ENCODE peak calls at places on chromosome 9, in nine cellular contexts. D, L, E, O, F, Q, R, J and U are unnamed samples.

GRCh38 chr9:34985311-34985899 is 4.1 kb upstream of the DNAJB5 start:
- DNase-seq in D (no peak), L (peak; percentile 49), E (peak; percentile 71), R (peak; percentile 87), O (peak; percentile 63), F (peak; percentile 70), Q (peak; percentile 77), J (peak; percentile 78), U (peak; percentile 82)

GRCh38 chr9:128408963-128409431 is 11.7 kb upstream of the CERCAM start:
- DNase-seq in L (no peak), J (no peak), R (no peak), O (no peak), Q (no peak), D (no peak), E (no peak), F (no peak), U (no peak)

GRCh38 chr9:125630436-125630835 is 76.6 kb downstream of the MAPKAP1 start:
- DNase-seq in O (no peak), L (no peak), Q (peak; percentile 22), E (no peak), J (no peak), R (no peak), D (no peak), F (peak; percentile 84), U (no peak)

GRCh38 chr9:138048184-138048583 is 170.6 kb downstream of the CACNA1B start:
- DNase-seq in E (no peak), F (no peak), O (no peak), R (peak; percentile 41), L (peak; percentile 44), Q (no peak), D (no peak), J (no peak), U (no peak)

GRCh38 chr9:86734762-86735161 is 212.5 kb downstream of the GAS1 start:
- DNase-seq in F (no peak), J (no peak), Q (peak; percentile 89), D (no peak), L (no peak), O (peak; percentile 83), E (no peak), R (no peak), U (peak; percentile 89)

GRCh38 chr9:103530934-103531333 is 535.8 kb downstream of the CYLC2 start:
- DNase-seq in O (no peak), F (no peak), R (peak; percentile 46), D (no peak), J (no peak), Q (no peak), L (no peak), E (no peak), U (no peak)

GRCh38 chr9:1005043-1005667 is 28.7 kb downstream of the DMRT3 start:
- DNase-seq in R (peak; percentile 91), J (no peak), L (no peak), Q (peak; percentile 62), F (peak; percentile 76), D (peak; percentile 28), O (peak; percentile 47), E (no peak), U (peak; percentile 58)

GRCh38 chr9:130522233-130522808 is 57.1 kb upstream of the FUBP3 start:
- DNase-seq in O (no peak), R (peak; percentile 57), E (no peak), F (no peak), J (no peak), Q (no peak), D (no peak), L (no peak), U (no peak)

GRCh38 chr9:91710148-91710547 is 239.9 kb downstream of the ROR2 start:
- DNase-seq in Q (no peak), F (no peak), R (no peak), O (no peak), E (no peak), L (no peak), J (no peak), D (no peak), U (no peak)

GRCh38 chr9:79610019-79610760 is 38.4 kb downstream of the TLE4 start:
- DNase-seq in R (peak; percentile 13), Q (no peak), O (peak; percentile 45), E (no peak), J (no peak), L (no peak), F (no peak), D (peak; percentile 29), U (no peak)

GRCh38 chr9:10050016-10050415 is 562.8 kb downstream of the PTPRD start:
- DNase-seq in O (peak; percentile 28), L (no peak), R (peak; percentile 34), D (no peak), F (peak; percentile 74), J (no peak), E (no peak), Q (no peak), U (no peak)

GRCh38 chr9:100427366-100428263 is 672 bp downstream of the MSANTD3 start:
- DNase-seq in Q (peak; percentile 64), J (no peak), D (no peak), E (peak; percentile 57), O (peak; percentile 70), R (peak; percentile 58), F (peak; percentile 79), L (peak; percentile 74), U (peak; percentile 69)

GRCh38 chr9:19754921-19755320 is 33.9 kb downstream of the SLC24A2 start:
- DNase-seq in E (no peak), J (no peak), F (no peak), L (no peak), R (no peak), D (no peak), Q (no peak), O (no peak), U (no peak)

GRCh38 chr9:69452110-69452780 is 127.2 kb downstream of the ENTREP1 start:
- DNase-seq in E (no peak), F (peak; percentile 16), R (no peak), O (no peak), J (no peak), Q (no peak), L (no peak), D (no peak), U (no peak)

GRCh38 chr9:25557645-25558300 is 120.5 kb downstream of the TUSC1 start:
- DNase-seq in F (no peak), D (no peak), J (no peak), E (no peak), O (no peak), L (no peak), R (no peak), Q (no peak), U (peak; percentile 9)

GRCh38 chr9:135648494-135649410 is 9.4 kb upstream of the GLT6D1 start:
- DNase-seq in D (no peak), J (no peak), F (no peak), Q (no peak), E (no peak), R (no peak), L (no peak), O (no peak), U (no peak)

GRCh38 chr9:137305788-137306545 is 3.9 kb upstream of the NRARP start:
- DNase-seq in R (no peak), D (no peak), O (no peak), L (no peak), E (no peak), Q (no peak), J (peak; percentile 67), F (no peak), U (no peak)

GRCh38 chr9:117405950-117406705 is 8.7 kb downstream of the ASTN2 start:
- DNase-seq in D (no peak), F (no peak), Q (no peak), L (no peak), R (no peak), J (no peak), O (no peak), E (no peak), U (no peak)

GRCh38 chr9:33787839-33788238 is 7.5 kb upstream of the PRSS3 start:
- DNase-seq in D (no peak), R (no peak), O (no peak), J (no peak), L (no peak), E (no peak), Q (peak; percentile 44), F (no peak), U (peak; percentile 26)

GRCh38 chr9:33782395-33783152 is 12.8 kb upstream of the PRSS3 start:
- DNase-seq in L (no peak), F (peak; percentile 46), R (peak; percentile 71), E (no peak), Q (peak; percentile 70), J (no peak), D (peak; percentile 37), O (peak; percentile 87), U (peak; percentile 66)

GRCh38 chr9:33791117-33791516 is 4.2 kb upstream of the PRSS3 start:
- DNase-seq in R (peak; percentile 29), J (no peak), D (no peak), L (no peak), Q (peak; percentile 49), O (peak; percentile 69), F (peak; percentile 84), E (peak; percentile 60), U (peak; percentile 67)

GRCh38 chr9:33781736-33782135 is 13.6 kb upstream of the PRSS3 start:
- DNase-seq in J (no peak), Q (no peak), D (no peak), F (no peak), E (no peak), L (no peak), O (no peak), R (no peak), U (no peak)

GRCh38 chr9:33785914-33786313 is 9.4 kb upstream of the PRSS3 start:
- DNase-seq in J (no peak), L (no peak), D (no peak), Q (peak; percentile 17), O (peak; percentile 28), E (no peak), R (peak; percentile 54), F (no peak), U (peak; percentile 33)
- TF ChIP-seq CTCF in J (peak; percentile 43), L (no peak), D (peak; percentile 45), Q (peak; percentile 55), O (peak; percentile 28), E (no peak), R (no peak), F (peak; percentile 33), U (peak; percentile 28)

DNA sequence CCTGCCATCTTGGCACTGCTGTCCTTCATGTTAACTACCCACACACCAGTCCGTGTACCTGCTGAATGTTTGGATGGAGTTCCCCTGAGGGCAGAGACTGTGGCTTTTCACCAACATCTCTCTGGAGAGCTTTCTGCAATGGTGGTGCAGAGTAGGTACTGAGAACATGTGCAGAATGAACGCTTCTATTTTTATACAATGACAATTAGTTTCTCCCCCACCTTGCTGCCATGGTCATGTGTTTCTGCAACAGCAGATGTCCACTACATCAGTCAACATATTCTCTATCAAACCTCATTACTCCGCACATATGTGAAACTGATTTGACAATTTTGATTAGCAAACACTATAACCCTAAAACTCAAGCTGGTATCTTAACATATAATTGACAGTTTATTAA is 14.5 kb downstream of the PTCH1 start:
- DNase-seq in E (no peak), Q (no peak), R (no peak), D (no peak), F (no peak), L (no peak), J (no peak), O (no peak), U (no peak)
- H3K4me3 ChIP-seq in E (no peak overlapping the region), Q (no peak overlapping the region), R (no peak overlapping the region), D (no peak overlapping the region), F (no peak overlapping the region), L (no peak overlapping the region), J (no peak overlapping the region), O (no peak overlapping the region), U (no peak overlapping the region)

GRCh38 chr9:24011206-24011605 is 185.2 kb upstream of the ELAVL2 start:
- DNase-seq in L (no peak), Q (no peak), J (no peak), D (no peak), O (no peak), E (no peak), F (no peak), R (no peak), U (no peak)
- TF ChIP-seq CTCF in L (no peak), Q (no peak), J (no peak), D (no peak), O (no peak), E (no peak), F (no peak), R (no peak), U (no peak)

GRCh38 chr9:132591244-132591643 is 8.8 kb downstream of the BARHL1 start:
- DNase-seq in Q (no peak), E (no peak), L (no peak), O (no peak), J (no peak), F (no peak), D (no peak), R (no peak), U (no peak)
- H3K4me3 ChIP-seq in Q (no peak overlapping the region), E (no peak overlapping the region), L (no peak overlapping the region), O (no peak overlapping the region), J (no peak overlapping the region), F (no peak overlapping the region), D (no peak overlapping the region), R (no peak overlapping the region), U (no peak overlapping the region)